ENCODE peak calls at places on chromosomes 13 and 19, in five cellular contexts. U is stimulated activated naive CD8-positive, alpha-beta T cell treated with anti-CD3 and anti-CD28 coated beads, Interleukin-15, Interleukin-2, amounts not matched to agents 100 U/mL and 50 U/mL, for 24 hours; E is NCI-H2171 treated with DMSO at 0.1 percent for 48 hours; X is stimulated activated CD8-positive, alpha-beta memory T cell treated with anti-CD3 and anti-CD28 coated beads, Interleukin-15, amount 100 ng/mL, for 1 hour; K is SK-N-SH. T is an unnamed sample.

GRCh38 chr13:21901772-21902708 is 231.2 kb downstream of the FGF9 start:
- DNase-seq in U (no peak), X (no peak), K (no peak), E (no peak), T (no peak)

GRCh38 chr19:35048911-35049411 is 7.4 kb downstream of the HPN start:
- DNase-seq in X (no peak), K (no peak), E (peak; percentile 32), U (no peak), T (peak; percentile 56)

GRCh38 chr13:29849731-29850212 is 645 bp downstream of the UBL3 start:
- DNase-seq in U (peak; percentile 51), K (peak; percentile 70), E (peak; percentile 2), X (peak; percentile 2), T (peak; percentile 68)

GRCh38 chr13:26168276-26168814 is 53.8 kb downstream of the RNF6 start:
- DNase-seq in K (no peak), X (no peak), U (no peak), E (no peak), T (no peak)

GRCh38 chr13:88979465-88980180 is 1308.5 kb downstream of the SLITRK5 start:
- DNase-seq in E (no peak), K (peak; percentile 6), U (no peak), X (no peak), T (peak; percentile 17)

GRCh38 chr13:111093634-111094033 is 21.5 kb upstream of the ARHGEF7 start:
- DNase-seq in X (no peak), E (no peak), K (no peak), U (no peak), T (no peak)

GRCh38 chr13:24671367-24672117 is 8.7 kb upstream of the ATP12A start:
- DNase-seq in X (no peak), E (peak; percentile 58), U (no peak), K (peak; percentile 82), T (peak; percentile 28)

GRCh38 chr19:29524912-29525870 is 603 bp upstream of the VSTM2B start:
- DNase-seq in K (no peak), U (no peak), X (no peak), E (peak; percentile 27), T (no peak)

GRCh38 chr13:44106231-44107152 is 226.8 kb downstream of the LACC1 start:
- DNase-seq in X (no peak), E (no peak), K (no peak), U (no peak), T (no peak)

GRCh38 chr19:3646336-3647092 is 19.9 kb upstream of the CACTIN start:
- DNase-seq in U (no peak), E (peak; percentile 2), K (no peak), X (no peak), T (no peak)

GRCh38 chr13:26660761-26661160 is 99.8 kb downstream of the GPR12 start:
- DNase-seq in U (no peak), E (peak; percentile 2), X (no peak), K (no peak), T (no peak)

GRCh38 chr13:79389031-79389430 is 17.0 kb downstream of the RBM26 start:
- DNase-seq in K (no peak), U (no peak), X (no peak), E (no peak), T (no peak)

GRCh38 chr19:35213678-35214632 is 14.6 kb downstream of the FAM187B start:
- DNase-seq in U (peak; percentile 80), K (peak; percentile 72), E (peak; percentile 83), X (peak; percentile 55), T (peak; percentile 77)

GRCh38 chr13:24613755-24614154 is 66.5 kb upstream of the ATP12A start:
- DNase-seq in K (no peak), U (no peak), E (no peak), X (no peak), T (no peak)

GRCh38 chr19:5291588-5292193 is 48.9 kb downstream of the PTPRS start:
- DNase-seq in E (no peak), X (no peak), K (peak; percentile 27), U (no peak), T (no peak)

GRCh38 chr19:29687244-29687896 is 22.1 kb downstream of the PLEKHF1 start:
- DNase-seq in K (no peak), E (peak; percentile 43), U (peak; percentile 68), X (no peak), T (no peak)

GRCh38 chr19:51798127-51798526 is 3.2 kb downstream of the FPR3 start:
- DNase-seq in K (no peak), X (no peak), U (no peak), E (no peak), T (no peak)

GRCh38 chr19:46206176-46206575 is 23.4 kb upstream of the IGFL1 start:
- DNase-seq in U (no peak), X (no peak), K (no peak), E (peak; percentile 49), T (no peak)